ENCODE peak calls at places on chromosomes 16 and 17, in five cellular contexts. E is stimulated activated CD4-positive, alpha-beta T cell treated with anti-CD3 and anti-CD28 coated beads, TNF-alpha, amount 100 ng/mL, for 1 hour; O is DMS 273 treated with DMSO at 0.1 percent for 48 hours; J is germinal center; B is RPMI8226. U is an unnamed sample.

GRCh38 chr17:57975044-57975443 is 13.0 kb downstream of the VEZF1 start:
- DNase-seq in E (no peak), O (no peak), J (no peak), B (no peak), U (no peak)

GRCh38 chr17:6843241-6843890 is 11.8 kb upstream of the TEKT1 start:
- DNase-seq in E (no peak), O (no peak), J (peak), B (peak), U (no peak)

GRCh38 chr16:49343291-49343690 is 30.3 kb upstream of the C16orf78 start:
- DNase-seq in E (no peak), O (no peak), J (no peak), B (no peak), U (no peak)

GRCh38 chr17:68468785-68469184 is 11.5 kb upstream of the WIPI1 start:
- DNase-seq in E (no peak), O (peak), J (no peak), B (no peak), U (no peak)

GRCh38 chr17:42407289-42407836 is 15.7 kb downstream of the CAVIN1 start:
- DNase-seq in E (peak), O (peak), J (peak), B (peak), U (peak)

GRCh38 chr16:371729-372521 is 1.6 kb upstream of the MRPL28 start:
- DNase-seq in E (no peak), O (no peak), J (no peak), B (no peak), U (no peak)

GRCh38 chr16:875182-876040 is 74.9 kb upstream of the GNG13 start:
- DNase-seq in E (no peak), O (no peak), J (no peak), B (no peak), U (no peak)

GRCh38 chr17:76178124-76178523 is 37.1 kb upstream of the FOXJ1 start:
- DNase-seq in E (no peak), O (no peak), J (no peak), B (no peak), U (no peak)

GRCh38 chr16:27431773-27432599 is 30.0 kb downstream of the IL21R start:
- DNase-seq in E (no peak), O (no peak), J (no peak), B (no peak), U (peak)

GRCh38 chr17:6254036-6254435 is 180.9 kb downstream of the AIPL1 start:
- DNase-seq in E (no peak), O (no peak), J (no peak), B (no peak), U (no peak)

GRCh38 chr17:79337053-79337452 is 262.4 kb downstream of the ENGASE start:
- DNase-seq in E (no peak), O (no peak), J (no peak), B (no peak), U (no peak)

GRCh38 chr17:4440690-4441686 is 7.2 kb downstream of the SPNS3 start:
- DNase-seq in E (no peak), O (no peak), J (no peak), B (no peak), U (no peak)

GRCh38 chr17:47945080-47945479 is 3.7 kb downstream of the PNPO start:
- DNase-seq in E (no peak), O (no peak), J (no peak), B (no peak), U (no peak)

GRCh38 chr16:59913666-59914065 is 1179.5 kb upstream of the GOT2 start:
- DNase-seq in E (no peak), O (no peak), J (no peak), B (no peak), U (no peak)

GRCh38 chr17:39222151-39222550 is 3.6 kb downstream of the STAC2 start:
- DNase-seq in E (no peak), O (no peak), J (no peak), B (no peak), U (no peak)